ENCODE peak calls at places on chromosomes 7 and 10, in seven cellular contexts. B is heart right ventricle, M is upper lobe of right lung, P is WERI-Rb-1, K is OCI-LY7, I is kidney, N is heart left ventricle. L is an unnamed sample.

GRCh38 chr7:19772858-19773337 is 519 bp downstream of the TMEM196 start:
- DNase-seq in B (peak), M (no peak), P (no peak), K (no peak), I (peak), N (no peak), L (no peak)

GRCh38 chr7:38257350-38257677 is 16.1 kb downstream of the TARP start:
- DNase-seq in B (no peak), M (no peak), P (no peak), K (no peak), I (no peak), N (no peak), L (no peak)

GRCh38 chr10:8416755-8417154 is 362.3 kb downstream of the GATA3 start:
- DNase-seq in B (no peak), M (no peak), P (no peak), K (no peak), I (no peak), N (no peak), L (no peak)

GRCh38 chr10:119341236-119342016 is 134.1 kb downstream of the GRK5 start:
- DNase-seq in B (no peak), M (peak), P (no peak), K (no peak), I (no peak), N (peak), L (peak)

GRCh38 chr7:77837275-77837674 is 38.7 kb downstream of the PHTF2 start:
- DNase-seq in B (no peak), M (no peak), P (no peak), K (no peak), I (no peak), N (no peak), L (no peak)

GRCh38 chr10:72340510-72340895 is 14.2 kb downstream of the DNAJB12 start:
- DNase-seq in B (peak), M (peak), P (peak), K (peak), I (peak), N (peak), L (peak)

GRCh38 chr7:151558575-151558974 is 38.9 kb upstream of the RHEB start:
- DNase-seq in B (no peak), M (no peak), P (no peak), K (no peak), I (no peak), N (no peak), L (no peak)

GRCh38 chr7:100469227-100470044 is 5.4 kb upstream of the SPACDR start:
- DNase-seq in B (peak), M (peak), P (peak), K (peak), I (peak), N (peak), L (peak)

GRCh38 chr7:25720427-25720826 is 431.6 kb upstream of the NFE2L3 start:
- DNase-seq in B (no peak), M (no peak), P (peak), K (peak), I (no peak), N (no peak), L (no peak)

GRCh38 chr7:46385662-46386309 is 464.7 kb upstream of the IGFBP3 start:
- DNase-seq in B (no peak), M (no peak), P (no peak), K (no peak), I (no peak), N (no peak), L (no peak)

GRCh38 chr7:3289996-3290395 is 11.1 kb upstream of the SDK1 start:
- DNase-seq in B (no peak), M (no peak), P (no peak), K (no peak), I (no peak), N (no peak), L (no peak)

GRCh38 chr7:135661311-135662122 is 797 bp upstream of the STMP1 start:
- DNase-seq in B (no peak), M (no peak), P (no peak), K (no peak), I (no peak), N (no peak), L (no peak)

GRCh38 chr7:94423865-94424264 is 29.2 kb downstream of the COL1A2 start:
- DNase-seq in B (no peak), M (no peak), P (no peak), K (no peak), I (no peak), N (no peak), L (no peak)

GRCh38 chr7:6443372-6443941 is 4.3 kb downstream of the DAGLB start:
- DNase-seq in B (no peak), M (no peak), P (no peak), K (no peak), I (no peak), N (peak), L (no peak)

GRCh38 chr10:73898730-73899400 is 12.1 kb upstream of the PLAU start:
- DNase-seq in B (no peak), M (no peak), P (no peak), K (no peak), I (peak), N (no peak), L (no peak)

GRCh38 chr7:154620307-154620706 is 382.6 kb downstream of the PAXIP1 start:
- DNase-seq in B (no peak), M (no peak), P (no peak), K (no peak), I (no peak), N (no peak), L (no peak)

GRCh38 chr10:3486346-3487065 is 298.5 kb downstream of the KLF6 start:
- DNase-seq in B (no peak), M (peak), P (peak), K (no peak), I (peak), N (no peak), L (no peak)

GRCh38 chr7:4139656-4140320 is 542.3 kb upstream of the FOXK1 start:
- DNase-seq in B (no peak), M (peak), P (no peak), K (no peak), I (peak), N (no peak), L (no peak)

GRCh38 chr7:128867842-128868623 is 5.4 kb downstream of the ATP6V1F start:
- DNase-seq in B (no peak), M (no peak), P (peak), K (no peak), I (no peak), N (no peak), L (no peak)

GRCh38 chr7:127638197-127638596 is 13.8 kb upstream of the SND1 start:
- DNase-seq in B (no peak), M (no peak), P (no peak), K (no peak), I (no peak), N (no peak), L (no peak)

GRCh38 chr10:31490858-31491504 is 172.0 kb downstream of the ZEB1 start:
- DNase-seq in B (no peak), M (no peak), P (peak), K (peak), I (no peak), N (no peak), L (no peak)

GRCh38 chr10:92213049-92213448 is 77.8 kb downstream of the CPEB3 start:
- DNase-seq in B (no peak), M (no peak), P (no peak), K (no peak), I (no peak), N (no peak), L (no peak)

GRCh38 chr10:89337493-89337892 is 9.7 kb downstream of the IFIT3 start:
- DNase-seq in B (no peak), M (no peak), P (no peak), K (no peak), I (no peak), N (no peak), L (no peak)

GRCh38 chr10:127991543-127992255 is 84.8 kb downstream of the PTPRE start:
- DNase-seq in B (no peak), M (no peak), P (no peak), K (no peak), I (no peak), N (no peak), L (no peak)

GRCh38 chr7:100220833-100221718 is 1.3 kb downstream of the PVRIG start:
- DNase-seq in B (no peak), M (no peak), P (no peak), K (peak), I (peak), N (no peak), L (no peak)

GRCh38 chr10:126391162-126391880 is 3.0 kb upstream of the ADAM12 start:
- DNase-seq in B (no peak), M (no peak), P (peak), K (no peak), I (no peak), N (no peak), L (no peak)

GRCh38 chr7:77427996-77428603 is 12.0 kb upstream of the GSAP start:
- DNase-seq in B (no peak), M (no peak), P (no peak), K (no peak), I (no peak), N (no peak), L (no peak)

GRCh38 chr10:124206616-124207015 is 113.2 kb upstream of the CHST15 start:
- DNase-seq in B (no peak), M (no peak), P (no peak), K (no peak), I (no peak), N (no peak), L (no peak)

GRCh38 chr10:132193907-132194552 is 7.3 kb downstream of the DPYSL4 start:
- DNase-seq in B (no peak), M (no peak), P (peak), K (peak), I (peak), N (peak), L (no peak)

GRCh38 chr10:119494224-119495060 is 48.1 kb downstream of the RGS10 start:
- DNase-seq in B (no peak), M (no peak), P (no peak), K (no peak), I (no peak), N (no peak), L (no peak)

GRCh38 chr7:130180571-130180971 is 24.6 kb downstream of the TMEM209 start:
- DNase-seq in B (no peak), M (no peak), P (no peak), K (no peak), I (no peak), N (no peak), L (no peak)

GRCh38 chr7:133529861-133530260 is 277.0 kb downstream of the EXOC4 start:
- DNase-seq in B (no peak), M (no peak), P (no peak), K (no peak), I (no peak), N (no peak), L (no peak)

GRCh38 chr7:1558841-1559625 is 3.0 kb upstream of the TMEM184A start:
- DNase-seq in B (no peak), M (peak), P (no peak), K (no peak), I (peak), N (no peak), L (no peak)

GRCh38 chr10:52551036-52551435 is 221.5 kb downstream of the MBL2 start:
- DNase-seq in B (no peak), M (no peak), P (no peak), K (no peak), I (no peak), N (no peak), L (no peak)

GRCh38 chr7:41875513-41875912 is 172.6 kb upstream of the INHBA start:
- DNase-seq in B (no peak), M (no peak), P (no peak), K (no peak), I (no peak), N (no peak), L (no peak)

GRCh38 chr7:114663502-114663901 is 248.9 kb downstream of the FOXP2 start:
- DNase-seq in B (no peak), M (no peak), P (peak), K (peak), I (no peak), N (no peak), L (no peak)

GRCh38 chr10:13877154-13877909 is 290.6 kb downstream of the PRPF18 start:
- DNase-seq in B (peak), M (peak), P (no peak), K (no peak), I (peak), N (peak), L (peak)

GRCh38 chr10:67079126-67079525 is 153.3 kb downstream of the LRRTM3 start:
- DNase-seq in B (no peak), M (no peak), P (no peak), K (no peak), I (no peak), N (peak), L (peak)

GRCh38 chr10:131896403-131896802 is 4.4 kb upstream of the PPP2R2D start:
- DNase-seq in B (no peak), M (no peak), P (no peak), K (no peak), I (no peak), N (no peak), L (no peak)

GRCh38 chr7:82444220-82445049 is 858 bp upstream of the CACNA2D1 start:
- DNase-seq in B (no peak), M (peak), P (peak), K (no peak), I (peak), N (no peak), L (no peak)

GRCh38 chr7:82441916-82442478 is 1.6 kb downstream of the CACNA2D1 start:
- DNase-seq in B (no peak), M (no peak), P (no peak), K (no peak), I (no peak), N (no peak), L (no peak)

GRCh38 chr7:82443801-82444219 is 233 bp upstream of the CACNA2D1 start:
- DNase-seq in B (peak), M (peak), P (peak), K (no peak), I (peak), N (peak), L (peak)

GRCh38 chr7:82442492-82443043 is 1.0 kb downstream of the CACNA2D1 start:
- DNase-seq in B (no peak), M (no peak), P (peak), K (no peak), I (peak), N (no peak), L (peak)

DNA sequence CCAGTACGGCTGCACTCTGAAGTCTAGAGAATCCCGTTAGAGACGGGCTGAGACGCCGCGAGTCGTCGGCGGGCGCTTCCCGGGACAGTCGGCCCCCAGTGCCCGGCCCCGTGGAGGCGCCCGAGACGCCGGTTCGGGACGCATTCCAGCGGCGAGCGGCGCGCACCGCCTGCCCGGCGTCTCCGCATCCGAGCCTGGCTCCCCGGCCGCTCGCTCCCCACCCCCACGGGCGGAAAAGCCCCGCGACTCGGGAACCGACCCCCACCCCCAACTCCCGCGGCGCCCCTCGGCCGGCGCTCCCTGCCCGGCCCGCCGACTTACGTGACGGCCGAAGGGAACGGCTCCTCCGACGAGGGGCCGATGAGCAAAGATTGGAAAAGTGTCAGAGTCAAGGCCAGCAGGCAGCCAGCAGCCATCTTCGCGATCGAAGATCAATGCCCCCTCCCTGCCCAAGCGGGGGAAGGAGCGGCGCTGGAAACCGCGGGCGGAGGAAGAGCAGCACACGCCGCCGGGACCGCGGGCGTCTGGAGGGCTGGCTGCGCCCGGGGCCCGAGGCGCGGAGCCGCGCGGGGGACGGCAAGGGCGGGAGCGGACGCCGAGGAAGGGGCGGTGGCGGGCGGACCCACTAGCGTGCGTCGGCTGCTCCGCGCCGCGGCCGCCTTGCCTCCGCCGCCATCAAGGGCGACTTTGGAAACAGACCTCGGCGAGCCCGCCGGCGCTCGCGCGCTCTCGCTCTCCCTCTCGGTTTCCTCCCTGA is at the start of gene CACNA2D1:
- DNase-seq in B (peak), M (peak), P (no peak), K (no peak), I (peak), N (peak), L (peak)
- H3K4me3 ChIP-seq in B (peak), M (peak), P (peak), K (no peak), I (peak), N (peak), L (peak)

DNA sequence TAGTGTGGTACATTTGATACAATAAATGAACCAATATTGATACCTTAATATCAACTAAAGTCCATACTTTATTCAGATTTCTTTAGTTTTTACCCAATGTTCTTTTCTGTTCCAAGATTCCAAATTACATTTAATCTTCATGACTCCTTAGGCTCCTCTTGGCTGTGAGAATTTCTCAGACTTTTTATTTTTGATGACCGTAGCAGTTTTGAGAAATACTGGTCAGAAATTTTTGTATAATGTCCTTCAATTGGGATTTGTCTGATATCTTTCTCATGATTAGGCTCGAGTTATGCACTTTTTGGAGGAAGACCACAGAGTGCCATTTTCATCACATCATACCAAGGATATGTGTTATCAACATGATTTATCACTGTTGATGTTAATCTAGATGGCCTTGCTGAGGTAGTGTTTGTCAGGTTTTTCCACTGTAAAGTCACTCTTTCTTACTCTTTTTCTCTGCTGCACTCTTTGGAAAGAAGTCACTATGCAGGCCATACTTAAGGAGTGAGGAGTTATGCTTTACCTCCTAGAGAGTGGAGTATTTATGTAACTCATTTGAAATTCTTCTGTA is 12.9 kb upstream of the ENTPD1 start:
- DNase-seq in B (no peak), M (no peak), P (no peak), K (no peak), I (no peak), N (no peak), L (no peak)
- H3K4me3 ChIP-seq in B (no peak), M (no peak), P (no peak), K (no peak), I (no peak), N (no peak), L (no peak)

GRCh38 chr10:104122273-104123107 is 519 bp downstream of the SFR1 start:
- DNase-seq in B (no peak), M (no peak), P (no peak), K (peak), I (no peak), N (no peak), L (peak)

GRCh38 chr10:104120903-104121484 is 977 bp upstream of the SFR1 start:
- DNase-seq in B (peak), M (peak), P (peak), K (peak), I (peak), N (peak), L (peak)

GRCh38 chr10:104120512-104120902 is 1.5 kb upstream of the SFR1 start:
- DNase-seq in B (no peak), M (no peak), P (no peak), K (no peak), I (no peak), N (no peak), L (no peak)

GRCh38 chr10:104121485-104122272 is at the start of gene SFR1:
- DNase-seq in B (peak), M (peak), P (peak), K (peak), I (peak), N (peak), L (peak)

GRCh38 chr10:104123397-104123796 is 1.4 kb downstream of the SFR1 start:
- DNase-seq in B (no peak), M (no peak), P (no peak), K (peak), I (no peak), N (no peak), L (no peak)
- H3K4me3 ChIP-seq in B (no peak), M (no peak), P (no peak), K (peak), I (no peak), N (no peak), L (no peak)

DNA sequence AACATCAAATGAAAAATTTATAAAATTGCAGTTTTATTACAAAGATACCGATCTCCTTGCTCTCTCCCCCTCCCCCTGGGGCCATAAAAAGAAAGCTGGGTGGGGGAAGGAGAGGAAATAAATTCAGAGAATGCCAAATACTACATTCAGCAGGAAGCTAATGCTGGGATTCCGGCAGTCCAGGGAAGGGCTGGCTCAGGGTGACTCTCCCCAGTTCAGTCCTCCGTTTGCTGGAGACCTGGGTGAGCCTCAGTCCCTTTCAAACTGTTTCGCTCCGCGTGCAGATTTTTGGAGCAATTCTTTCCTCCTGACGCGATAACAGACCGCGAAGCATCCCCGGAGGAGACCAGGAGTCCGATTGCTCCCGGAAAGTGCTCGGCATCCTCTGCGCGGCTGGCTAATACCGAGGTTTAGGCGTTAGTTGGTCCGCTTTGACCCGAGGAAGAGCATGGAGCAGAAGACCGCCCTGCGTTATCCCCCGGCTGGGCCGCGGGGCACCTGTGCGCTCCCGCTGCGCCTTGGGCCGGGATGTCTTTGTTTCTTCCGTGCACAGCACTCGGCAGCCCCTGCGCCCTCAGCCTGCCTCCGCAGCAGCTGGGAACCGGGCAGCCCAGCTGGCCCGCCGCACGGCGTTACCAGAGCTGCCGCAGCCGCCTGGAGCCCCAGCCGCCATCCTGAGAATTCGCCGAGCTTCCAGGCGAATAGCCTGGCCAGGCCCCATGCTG is 3.9 kb upstream of the HOXA2 start:
- DNase-seq in B (no peak), M (no peak), P (no peak), K (no peak), I (peak), N (no peak), L (no peak)
- H3K4me3 ChIP-seq in B (peak), M (peak), P (peak), K (no peak), I (peak), N (peak), L (peak)

L was measured in left ventricle myocardium inferior.